ENCODE peak calls at places on chromosomes 11 and 22, in nine cellular contexts. X is AG04450; G is IMR-90; E is CD8-positive, alpha-beta T cell; D is body of pancreas; W is left ventricle myocardium inferior; I is H9; K is MM.1S; P is cardiac muscle cell. F is an unnamed sample.

GRCh38 chr11:116328410-116328809 is 444.4 kb downstream of the BUD13 start:
- DNase-seq in X (no peak), G (no peak), E (no peak), D (no peak), W (no peak), I (no peak), K (no peak), P (no peak), F (no peak)

GRCh38 chr11:96001037-96001436 is 77.1 kb upstream of the MTMR2 start:
- DNase-seq in X (peak), G (peak), E (no peak), D (peak), W (peak), I (no peak), K (no peak), P (no peak), F (no peak)

GRCh38 chr11:109267293-109268095 is 154.5 kb upstream of the C11orf87 start:
- DNase-seq in X (no peak), G (no peak), E (no peak), D (no peak), W (no peak), I (no peak), K (no peak), P (no peak), F (no peak)

GRCh38 chr22:24144056-24144455 is 37.2 kb upstream of the SUSD2 start:
- DNase-seq in X (no peak), G (no peak), E (no peak), D (no peak), W (no peak), I (no peak), K (no peak), P (no peak), F (no peak)

GRCh38 chr11:86577663-86578636 is 94.5 kb downstream of the ME3 start:
- DNase-seq in X (peak), G (peak), E (no peak), D (peak), W (peak), I (no peak), K (no peak), P (no peak), F (peak)

GRCh38 chr11:61973603-61974162 is 6.2 kb upstream of the FTH1 start:
- DNase-seq in X (no peak), G (no peak), E (no peak), D (peak), W (no peak), I (no peak), K (no peak), P (no peak), F (no peak)

GRCh38 chr11:67582026-67582425 is 1.6 kb upstream of the GSTP1 start:
- DNase-seq in X (no peak), G (no peak), E (no peak), D (no peak), W (no peak), I (no peak), K (no peak), P (no peak), F (no peak)

GRCh38 chr11:39745401-39745800 is 1714.1 kb downstream of the LRRC4C start:
- DNase-seq in X (no peak), G (no peak), E (no peak), D (no peak), W (no peak), I (no peak), K (no peak), P (no peak), F (no peak)

GRCh38 chr11:13035711-13036110 is 26.6 kb downstream of the RASSF10 start:
- DNase-seq in X (no peak), G (no peak), E (no peak), D (no peak), W (no peak), I (no peak), K (no peak), P (no peak), F (no peak)

GRCh38 chr11:14054708-14055107 is 92.2 kb downstream of the SPON1 start:
- DNase-seq in X (no peak), G (no peak), E (no peak), D (peak), W (peak), I (no peak), K (no peak), P (no peak), F (no peak)

GRCh38 chr11:74754507-74755255 is 6.0 kb downstream of the RNF169 start:
- DNase-seq in X (peak), G (peak), E (no peak), D (no peak), W (no peak), I (no peak), K (no peak), P (no peak), F (no peak)

GRCh38 chr22:42833104-42833503 is 24.0 kb downstream of the ARFGAP3 start:
- DNase-seq in X (no peak), G (no peak), E (no peak), D (no peak), W (no peak), I (no peak), K (no peak), P (no peak), F (no peak)

GRCh38 chr22:42324991-42325710 is 54.7 kb upstream of the TCF20 start:
- DNase-seq in X (no peak), G (no peak), E (no peak), D (no peak), W (no peak), I (peak), K (no peak), P (no peak), F (no peak)

GRCh38 chr11:36357831-36358230 is 61.7 kb downstream of the PRR5L start:
- DNase-seq in X (no peak), G (no peak), E (no peak), D (no peak), W (no peak), I (no peak), K (no peak), P (no peak), F (no peak)

GRCh38 chr11:123174196-123175183 is 20.6 kb downstream of the CLMP start:
- DNase-seq in X (peak), G (peak), E (no peak), D (peak), W (no peak), I (no peak), K (no peak), P (no peak), F (no peak)

GRCh38 chr11:64372802-64373597 is 14.0 kb downstream of the RPS6KA4 start:
- DNase-seq in X (no peak), G (no peak), E (no peak), D (no peak), W (no peak), I (peak), K (no peak), P (no peak), F (no peak)

GRCh38 chr22:20272700-20273099 is 4.6 kb upstream of the RTN4R start:
- DNase-seq in X (no peak), G (no peak), E (no peak), D (no peak), W (no peak), I (no peak), K (no peak), P (no peak), F (no peak)

GRCh38 chr22:36166518-36167220 is 6.1 kb upstream of the APOL3 start:
- DNase-seq in X (no peak), G (no peak), E (no peak), D (no peak), W (no peak), I (no peak), K (no peak), P (no peak), F (no peak)

GRCh38 chr22:50438305-50439275 is 36.2 kb downstream of the SBF1 start:
- DNase-seq in X (no peak), G (no peak), E (no peak), D (peak), W (no peak), I (no peak), K (no peak), P (no peak), F (peak)

GRCh38 chr11:134447696-134448095 is 35.7 kb upstream of the B3GAT1 start:
- DNase-seq in X (no peak), G (no peak), E (no peak), D (no peak), W (no peak), I (no peak), K (no peak), P (no peak), F (no peak)

GRCh38 chr11:115985896-115986295 is 481.7 kb upstream of the CADM1 start:
- DNase-seq in X (no peak), G (no peak), E (no peak), D (no peak), W (no peak), I (no peak), K (no peak), P (no peak), F (no peak)

GRCh38 chr11:84855846-84856245 is 771.3 kb downstream of the DLG2 start:
- DNase-seq in X (peak), G (peak), E (no peak), D (no peak), W (no peak), I (no peak), K (no peak), P (no peak), F (no peak)

GRCh38 chr11:3375552-3375951 is 3.4 kb downstream of the ZNF195 start:
- DNase-seq in X (no peak), G (no peak), E (no peak), D (no peak), W (no peak), I (no peak), K (no peak), P (no peak), F (no peak)

GRCh38 chr11:35276396-35276795 is 137.4 kb downstream of the CD44 start:
- DNase-seq in X (no peak), G (peak), E (no peak), D (peak), W (no peak), I (no peak), K (peak), P (no peak), F (no peak)

GRCh38 chr22:19430890-19431541 is 517 bp downstream of the HIRA start:
- DNase-seq in X (no peak), G (peak), E (peak), D (peak), W (peak), I (peak), K (peak), P (peak), F (peak)

GRCh38 chr11:126256216-126256615 is 12.5 kb downstream of the SRPRA start:
- DNase-seq in X (no peak), G (no peak), E (no peak), D (no peak), W (no peak), I (no peak), K (no peak), P (no peak), F (no peak)

GRCh38 chr11:46295312-46295995 is 18.0 kb downstream of the CREB3L1 start:
- DNase-seq in X (no peak), G (peak), E (peak), D (peak), W (peak), I (peak), K (peak), P (peak), F (peak)

GRCh38 chr22:50529416-50530279 is at the start of gene TYMP:
- DNase-seq in X (no peak), G (no peak), E (no peak), D (peak), W (peak), I (no peak), K (no peak), P (no peak), F (peak)

GRCh38 chr11:130023204-130023603 is 20.6 kb upstream of the PRDM10 start:
- DNase-seq in X (no peak), G (peak), E (no peak), D (no peak), W (no peak), I (no peak), K (no peak), P (no peak), F (no peak)

GRCh38 chr11:72670041-72670440 is 4.2 kb downstream of the PDE2A start:
- DNase-seq in X (no peak), G (no peak), E (no peak), D (no peak), W (no peak), I (peak), K (no peak), P (no peak), F (no peak)

GRCh38 chr11:47904048-47904447 is 55.9 kb upstream of the NUP160 start:
- DNase-seq in X (no peak), G (peak), E (no peak), D (no peak), W (no peak), I (no peak), K (no peak), P (no peak), F (no peak)

GRCh38 chr11:80937831-80938230 is 1497.0 kb upstream of the TENM4 start:
- DNase-seq in X (no peak), G (no peak), E (no peak), D (no peak), W (no peak), I (no peak), K (no peak), P (no peak), F (no peak)

GRCh38 chr11:106159846-106160245 is 82.4 kb downstream of the AASDHPPT start:
- DNase-seq in X (no peak), G (no peak), E (no peak), D (no peak), W (no peak), I (no peak), K (no peak), P (no peak), F (no peak)

GRCh38 chr11:123137496-123138270 is 57.4 kb downstream of the CLMP start:
- DNase-seq in X (no peak), G (peak), E (no peak), D (peak), W (peak), I (peak), K (no peak), P (peak), F (peak)

GRCh38 chr11:78318733-78319132 is 98.9 kb downstream of the GAB2 start:
- DNase-seq in X (no peak), G (no peak), E (no peak), D (no peak), W (no peak), I (no peak), K (no peak), P (no peak), F (no peak)

GRCh38 chr11:45362636-45363035 is 76.5 kb upstream of the SYT13 start:
- DNase-seq in X (no peak), G (no peak), E (no peak), D (no peak), W (no peak), I (no peak), K (no peak), P (no peak), F (no peak)

GRCh38 chr11:23021287-23021863 is 161.1 kb upstream of the CCDC179 start:
- DNase-seq in X (peak), G (peak), E (no peak), D (peak), W (no peak), I (no peak), K (peak), P (peak), F (no peak)

GRCh38 chr11:12086271-12087074 is 23.9 kb upstream of the MICAL2 start:
- DNase-seq in X (peak), G (peak), E (no peak), D (peak), W (peak), I (no peak), K (no peak), P (no peak), F (no peak)

GRCh38 chr11:111550258-111550657 is 9.7 kb downstream of the LAYN start:
- DNase-seq in X (no peak), G (no peak), E (no peak), D (no peak), W (no peak), I (no peak), K (no peak), P (no peak), F (no peak)

GRCh38 chr11:74952752-74953151 is 3.7 kb downstream of the SPCS2 start:
- DNase-seq in X (no peak), G (no peak), E (no peak), D (no peak), W (no peak), I (no peak), K (peak), P (peak), F (no peak)

GRCh38 chr22:39536711-39537110 is 4.2 kb upstream of the RPS19BP1 start:
- DNase-seq in X (no peak), G (no peak), E (no peak), D (no peak), W (no peak), I (no peak), K (no peak), P (no peak), F (no peak)
- H3K27ac ChIP-seq in X (no peak), G (no peak), E (no peak), D (no peak), W (no peak), I (no peak), K (no peak), P (no peak), F (no peak)

GRCh38 chr22:26168199-26168915 is 905 bp upstream of the SEZ6L start:
- DNase-seq in X (no peak), G (no peak), E (no peak), D (no peak), W (no peak), I (peak), K (no peak), P (no peak), F (no peak)
- H3K27ac ChIP-seq in X (no peak), G (no peak), E (no peak), D (no peak), W (no peak), I (no peak), K (no peak), P (no peak), F (no peak)

GRCh38 chr11:118166641-118167040 is 9.8 kb downstream of the SCN2B start:
- DNase-seq in X (no peak), G (no peak), E (no peak), D (no peak), W (no peak), I (no peak), K (no peak), P (no peak), F (no peak)
- H3K27ac ChIP-seq in X (no peak), G (no peak), E (no peak), D (no peak), W (no peak), I (no peak), K (no peak), P (no peak), F (no peak)

GRCh38 chr11:66109294-66109693 is 39.2 kb downstream of the PACS1 start:
- DNase-seq in X (no peak), G (no peak), E (no peak), D (no peak), W (no peak), I (no peak), K (no peak), P (no peak), F (no peak)

GRCh38 chr11:66112640-66113098 is 42.6 kb downstream of the PACS1 start:
- DNase-seq in X (no peak), G (peak), E (no peak), D (no peak), W (no peak), I (no peak), K (no peak), P (no peak), F (no peak)

GRCh38 chr11:66113132-66113856 is 43.2 kb downstream of the PACS1 start:
- DNase-seq in X (no peak), G (peak), E (no peak), D (no peak), W (no peak), I (no peak), K (no peak), P (no peak), F (no peak)

GRCh38 chr11:66111158-66111557 is 41.1 kb downstream of the PACS1 start:
- DNase-seq in X (no peak), G (no peak), E (no peak), D (no peak), W (no peak), I (no peak), K (no peak), P (no peak), F (no peak)

DNA sequence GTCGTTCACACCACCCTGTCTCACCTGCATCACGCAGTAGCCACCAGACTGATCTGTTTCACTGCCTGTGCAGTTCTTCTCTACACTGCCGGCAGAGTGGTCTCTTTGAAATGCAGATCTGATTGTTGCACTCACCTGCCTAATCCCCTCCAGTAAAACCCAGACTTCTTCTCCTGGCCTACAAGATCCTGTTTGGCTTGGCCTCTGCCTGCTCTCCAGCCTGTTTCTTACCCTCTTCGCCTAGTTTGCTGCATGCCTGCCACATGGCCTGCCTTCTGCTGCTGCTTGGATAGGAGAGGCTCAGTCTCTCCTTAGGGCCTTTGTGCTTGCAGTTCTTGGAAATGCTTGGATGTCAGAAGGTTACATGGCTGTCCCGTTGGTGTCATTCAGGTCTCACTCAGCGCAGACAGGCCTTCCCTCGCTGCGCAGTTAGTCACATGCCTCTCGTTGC is 42.0 kb downstream of the PACS1 start:
- DNase-seq in X (no peak), G (no peak), E (no peak), D (no peak), W (no peak), I (peak), K (no peak), P (no peak), F (no peak)
- H3K27ac ChIP-seq in X (peak), G (peak), E (no peak), D (no peak), W (peak), I (peak), K (no peak), P (peak), F (peak)

GRCh38 chr11:57500526-57500925 is 15.0 kb downstream of the SLC43A1 start:
- DNase-seq in X (no peak), G (no peak), E (no peak), D (peak), W (no peak), I (no peak), K (no peak), P (no peak), F (no peak)
- H3K27ac ChIP-seq in X (no peak), G (no peak), E (no peak), D (peak), W (peak), I (no peak), K (no peak), P (no peak), F (peak)

GRCh38 chr11:125020342-125020741 is 42.8 kb upstream of the SLC37A2 start:
- DNase-seq in X (no peak), G (no peak), E (no peak), D (no peak), W (no peak), I (no peak), K (no peak), P (no peak), F (no peak)
- H3K27ac ChIP-seq in X (no peak), G (no peak), E (no peak), D (peak), W (no peak), I (no peak), K (no peak), P (no peak), F (peak)

GRCh38 chr22:30201970-30202369 is 44.6 kb downstream of the LIF start:
- DNase-seq in X (no peak), G (peak), E (no peak), D (no peak), W (no peak), I (no peak), K (no peak), P (no peak), F (no peak)

GRCh38 chr22:30204015-30204741 is 42.4 kb downstream of the LIF start:
- DNase-seq in X (no peak), G (no peak), E (no peak), D (no peak), W (no peak), I (no peak), K (no peak), P (no peak), F (no peak)

GRCh38 chr22:30204742-30205111 is 41.8 kb downstream of the LIF start:
- DNase-seq in X (peak), G (peak), E (no peak), D (no peak), W (no peak), I (no peak), K (no peak), P (no peak), F (no peak)

GRCh38 chr22:30205281-30206115 is 41.1 kb downstream of the LIF start:
- DNase-seq in X (peak), G (peak), E (no peak), D (no peak), W (peak), I (no peak), K (no peak), P (no peak), F (no peak)

DNA sequence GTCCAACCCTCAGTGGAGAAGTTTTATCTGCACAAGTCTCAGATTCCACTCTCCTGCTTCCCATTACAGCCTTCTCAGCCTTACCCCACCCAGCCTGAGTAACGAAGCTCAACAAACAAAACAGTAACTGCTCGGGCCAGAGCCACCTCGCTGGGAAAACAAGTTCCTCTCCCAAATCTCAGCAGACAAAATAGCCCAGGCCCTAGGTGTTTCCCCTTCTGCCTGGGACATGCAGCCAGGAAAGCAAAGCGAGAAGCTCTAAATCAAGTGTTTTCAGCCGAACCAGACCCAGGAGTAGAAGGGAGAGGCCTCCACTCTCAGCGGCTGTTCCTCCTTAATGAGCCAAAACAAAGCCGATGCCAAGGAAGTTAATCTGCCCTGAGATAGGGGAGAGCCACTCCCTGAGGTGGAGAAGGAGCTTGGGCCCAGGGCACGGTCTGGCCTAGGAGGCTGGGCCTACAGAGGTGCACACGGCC is 44.0 kb downstream of the LIF start:
- DNase-seq in X (no peak), G (peak), E (no peak), D (peak), W (no peak), I (no peak), K (no peak), P (peak), F (peak)
- H3K27ac ChIP-seq in X (peak), G (peak), E (no peak), D (peak), W (peak), I (no peak), K (no peak), P (peak), F (peak)